ENCODE peak calls at places on chromosome 10, in nine cellular contexts. Y, T, N, E, K, Z, U, W and G are unnamed samples.
A peak's percentile ranks its signal among the peaks of the same experiment; 100 is the strongest.

GRCh38 chr10:122461367-122461728 is at the start of gene HTRA1:
- DNase-seq in W (peak; percentile 49), U (peak; percentile 70), Y (peak; percentile 84), T (no peak), K (peak; percentile 89), E (no peak), N (no peak), Z (peak; percentile 63), G (peak; percentile 32)

GRCh38 chr10:79386637-79387465 is 39.6 kb downstream of the PPIF start:
- DNase-seq in N (no peak), W (no peak), U (no peak), T (no peak), Z (peak; percentile 16), E (no peak), Y (no peak), K (no peak), G (peak; percentile 3)

GRCh38 chr10:60282771-60283353 is 106.8 kb downstream of the ANK3 start:
- DNase-seq in Z (no peak), E (peak; percentile 78), N (no peak), K (no peak), U (peak; percentile 65), Y (peak; percentile 56), T (peak; percentile 18), W (peak; percentile 28), G (peak; percentile 77)

GRCh38 chr10:127612-128432 is 7.4 kb upstream of the ZMYND11 start:
- DNase-seq in Y (no peak), E (no peak), N (no peak), T (peak; percentile 66), W (no peak), K (no peak), Z (no peak), U (no peak), G (no peak)

GRCh38 chr10:17216217-17216900 is 11.7 kb upstream of the VIM start:
- DNase-seq in Y (peak; percentile 95), E (peak; percentile 95), W (peak; percentile 83), Z (no peak), K (no peak), N (no peak), T (peak; percentile 83), U (peak; percentile 99), G (peak; percentile 97)

GRCh38 chr10:124721295-124722052 is 22.7 kb downstream of the FAM53B start:
- DNase-seq in T (no peak), Y (no peak), E (no peak), Z (peak; percentile 38), W (no peak), K (no peak), N (no peak), U (no peak), G (peak; percentile 40)

GRCh38 chr10:69316313-69317059 is 38.2 kb downstream of the HK1 start:
- DNase-seq in Z (no peak), Y (peak; percentile 48), T (no peak), E (peak; percentile 23), U (peak; percentile 50), K (no peak), N (no peak), W (no peak), G (peak; percentile 47)

GRCh38 chr10:132885451-132886210 is 56.7 kb downstream of the CFAP46 start:
- DNase-seq in W (no peak), T (no peak), E (no peak), K (no peak), U (no peak), N (no peak), Z (no peak), Y (no peak), G (no peak)

GRCh38 chr10:17479015-17479615 is 24.7 kb upstream of the ST8SIA6 start:
- DNase-seq in K (no peak), Y (peak; percentile 8), T (no peak), N (no peak), W (no peak), Z (no peak), E (no peak), U (no peak), G (no peak)

GRCh38 chr10:11018426-11018818 is 750 bp downstream of the CELF2 start:
- DNase-seq in T (peak; percentile 31), N (no peak), K (peak; percentile 56), E (no peak), Z (peak; percentile 47), W (no peak), U (no peak), Y (no peak), G (no peak)

GRCh38 chr10:124417846-124418725 is 637 bp downstream of the OAT start:
- DNase-seq in Z (peak; percentile 59), E (peak; percentile 40), T (peak; percentile 8), K (peak; percentile 74), N (peak; percentile 6), Y (peak; percentile 43), W (peak; percentile 62), U (peak; percentile 62), G (peak; percentile 67)

GRCh38 chr10:25556457-25556856 is 377.6 kb upstream of the MYO3A start:
- DNase-seq in W (no peak), N (no peak), T (no peak), K (no peak), Y (no peak), E (no peak), U (peak; percentile 98), Z (no peak), G (peak; percentile 97)

GRCh38 chr10:46232084-46232483 is 54.7 kb upstream of the ANTXRL start:
- DNase-seq in W (no peak), N (no peak), Y (no peak), U (no peak), Z (no peak), K (no peak), E (no peak), T (no peak), G (no peak)

GRCh38 chr10:43944742-43945730 is 296.4 kb upstream of the ZNF32 start:
- DNase-seq in T (no peak), Z (no peak), K (no peak), W (no peak), Y (no peak), E (no peak), U (no peak), N (no peak), G (no peak)

GRCh38 chr10:92920866-92921265 is 72.5 kb downstream of the EXOC6 start:
- DNase-seq in E (no peak), K (no peak), W (no peak), Y (no peak), Z (no peak), U (no peak), N (no peak), T (no peak), G (no peak)

GRCh38 chr10:5587151-5588079 is 62.7 kb downstream of the CALML3 start:
- DNase-seq in E (no peak), Y (no peak), N (no peak), T (no peak), W (no peak), Z (no peak), U (peak; percentile 53), K (no peak), G (no peak)

GRCh38 chr10:97046426-97047072 is 139.2 kb downstream of the SLIT1 start:
- DNase-seq in E (no peak), Y (no peak), Z (no peak), W (no peak), K (no peak), T (no peak), U (no peak), N (no peak), G (no peak)

DNA sequence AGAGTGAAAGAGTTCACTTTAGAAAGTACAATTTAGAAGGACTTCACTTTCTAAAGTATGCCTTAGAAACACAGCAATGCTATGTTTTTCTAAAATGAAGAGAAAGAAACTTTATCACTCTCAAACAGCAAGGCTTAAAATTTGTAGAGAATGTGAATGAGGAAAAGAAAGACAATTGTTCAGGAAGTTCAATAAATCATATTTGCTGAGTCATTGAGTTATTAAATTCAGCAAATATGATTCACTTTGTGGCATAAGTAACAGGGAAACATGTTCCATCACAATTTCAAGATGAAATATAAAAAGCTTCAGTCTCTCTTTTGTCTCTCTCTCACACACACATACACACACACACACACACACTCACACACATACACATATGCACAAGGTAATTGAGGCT is 187.9 kb downstream of the PCDH15 start:
- DNase-seq in E (no peak), N (no peak), T (no peak), U (peak; percentile 8), Y (no peak), K (no peak), Z (no peak), W (no peak), G (peak; percentile 5)
- H3K4me3 ChIP-seq in E (no peak overlapping the region), N (no peak overlapping the region), T (no peak overlapping the region), U (no peak overlapping the region), Y (no peak overlapping the region), K (no peak overlapping the region), Z (no peak overlapping the region), W (no peak overlapping the region), G (no peak overlapping the region)

DNA sequence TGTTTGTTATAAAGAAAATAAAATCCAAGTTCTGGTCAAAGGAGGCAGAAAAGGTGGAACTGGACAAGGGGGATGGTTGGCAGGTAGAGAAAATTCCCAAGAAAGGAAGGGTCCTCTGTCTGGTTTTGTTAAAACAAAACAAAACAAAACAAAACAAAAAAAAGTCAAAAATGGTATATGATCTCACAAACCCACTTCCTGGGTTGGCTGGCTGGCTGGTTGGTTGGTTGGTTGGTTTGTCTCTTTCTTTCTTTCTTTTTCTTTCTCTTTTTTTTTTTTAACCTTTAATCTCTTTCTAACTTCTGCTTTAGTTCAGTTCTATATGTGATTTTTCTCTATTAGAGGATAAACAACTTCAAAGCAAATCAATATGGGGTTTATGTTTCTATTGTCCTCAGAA is 41.1 kb upstream of the CPN1 start:
- DNase-seq in N (no peak), U (no peak), Y (no peak), W (no peak), K (no peak), Z (no peak), T (peak; percentile 9), E (no peak), G (no peak)
- TF ChIP-seq CTCF in N (no peak), U (no peak), Y (no peak), W (no peak), K (no peak), Z (no peak), T (no peak), E (no peak), G (no peak)

DNA sequence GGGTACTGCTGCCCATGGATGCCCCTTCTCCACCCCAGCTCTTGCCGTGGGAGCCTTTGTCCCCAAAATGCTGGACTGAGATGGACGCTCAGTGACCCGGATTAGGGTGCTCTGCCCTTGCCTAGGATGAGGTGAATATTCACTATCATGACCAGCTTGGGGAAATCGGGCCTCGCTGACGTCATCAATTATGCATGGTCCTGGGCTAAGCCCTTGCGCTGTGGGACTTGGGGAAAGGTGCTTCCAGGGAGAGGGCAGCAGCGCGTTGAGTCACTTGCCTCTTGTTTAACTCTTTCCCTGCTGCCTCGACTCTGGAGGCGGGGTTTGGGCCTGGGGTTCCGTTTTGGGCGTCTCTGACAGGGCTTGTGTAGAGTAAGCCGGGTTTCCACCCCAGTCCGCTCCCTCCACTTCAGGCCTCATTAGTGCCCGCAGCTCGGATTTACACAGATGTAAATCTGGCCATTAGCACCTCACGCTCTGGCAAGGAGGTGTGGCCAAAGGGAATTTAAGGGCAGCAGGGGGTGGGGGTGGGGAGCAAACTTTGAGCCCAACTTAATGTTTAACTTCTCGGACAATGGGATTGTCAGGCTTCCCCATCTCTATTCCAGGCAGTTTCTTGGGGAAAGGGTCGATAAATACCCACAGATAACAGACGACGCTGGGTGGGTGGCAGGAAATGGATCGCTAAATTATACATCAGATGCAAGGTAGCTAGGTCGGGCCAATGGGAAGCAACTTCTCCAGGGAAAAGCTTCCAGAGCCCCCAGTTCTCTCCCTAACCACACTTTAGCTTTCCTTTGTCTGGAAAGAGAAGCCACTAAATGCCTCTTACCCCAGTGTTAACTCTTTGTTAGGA is 51.3 kb upstream of the TCF7L2 start:
- DNase-seq in N (no peak), Z (peak; percentile 77), E (peak; percentile 40), U (peak; percentile 59), K (peak; percentile 83), W (peak; percentile 81), Y (peak; percentile 35), T (no peak), G (peak; percentile 63)
- H3K4me3 ChIP-seq in N (no peak overlapping the region), Z (no peak overlapping the region), E (peak overlapping the region; percentile 45), U (peak overlapping the region; percentile 19), K (peak overlapping the region; percentile 34), W (peak overlapping the region; percentile 33), Y (peak overlapping the region; percentile 9), T (no peak overlapping the region), G (peak overlapping the region; percentile 49)

GRCh38 chr10:48215148-48215982 is 59.1 kb downstream of the FRMPD2 start:
- DNase-seq in K (peak; percentile 72), Y (peak; percentile 9), N (no peak), E (peak; percentile 37), T (peak; percentile 77), W (peak; percentile 19), U (peak; percentile 55), Z (peak; percentile 61), G (peak; percentile 57)
- TF ChIP-seq CTCF in K (peak; percentile 90), Y (peak; percentile 53), N (peak; percentile 38), E (peak; percentile 95), T (peak; percentile 76), W (peak; percentile 59), U (peak; percentile 82), Z (peak; percentile 60), G (peak; percentile 86)